ENCODE peak calls at places on chromosomes 4 and X, in eight cellular contexts. W is type B pancreatic cell; M is Ammon's horn; F is stimulated activated CD4-positive, alpha-beta T cell treated with anti-CD3 and anti-CD28 coated beads, Interleukin-2, amount 100 ng/mL, for 4 hours; C is NAMALWA; T is ELR; D is amniotic epithelial cell; E is mesenchymal stem cell. Y is an unnamed sample.

GRCh38 chr4:119785963-119786362 is 157.4 kb upstream of the PDE5A start:
- DNase-seq in W (no peak), M (no peak), F (no peak), C (peak), T (peak), D (peak), E (peak), Y (peak)

GRCh38 chrX:125288343-125288742 is 31.3 kb upstream of the TEX13C start:
- DNase-seq in W (no peak), M (no peak), F (no peak), C (no peak), T (no peak), D (no peak), E (no peak), Y (no peak)

GRCh38 chrX:136816970-136817369 is 36.2 kb upstream of the ARHGEF6 start:
- DNase-seq in W (no peak), M (no peak), F (no peak), C (no peak), T (peak), D (peak), E (peak), Y (no peak)

GRCh38 chr4:6886886-6887285 is 22.7 kb upstream of the TBC1D14 start:
- DNase-seq in W (no peak), M (no peak), F (no peak), C (no peak), T (no peak), D (no peak), E (no peak), Y (no peak)

GRCh38 chr4:67198757-67199156 is 346.5 kb downstream of the CENPC start:
- DNase-seq in W (no peak), M (peak), F (no peak), C (peak), T (peak), D (peak), E (peak), Y (peak)

GRCh38 chr4:42515156-42515884 is 118.0 kb downstream of the SHISA3 start:
- DNase-seq in W (no peak), M (no peak), F (no peak), C (no peak), T (no peak), D (peak), E (peak), Y (no peak)

GRCh38 chrX:40105791-40106676 is 8.3 kb upstream of the BCOR start:
- DNase-seq in W (peak), M (peak), F (peak), C (peak), T (peak), D (no peak), E (peak), Y (peak)

GRCh38 chr4:40843696-40844095 is 93.9 kb downstream of the NSUN7 start:
- DNase-seq in W (no peak), M (no peak), F (no peak), C (peak), T (peak), D (no peak), E (no peak), Y (peak)

GRCh38 chrX:50747471-50747900 is 66.5 kb downstream of the SHROOM4 start:
- DNase-seq in W (no peak), M (peak), F (no peak), C (peak), T (peak), D (peak), E (peak), Y (no peak)

Y was measured in H4.